ENCODE peak calls at places on chromosome 7, in ten cellular contexts. S is OCI-LY7; V is heart right ventricle; Z is IMR-90; B is left ventricle myocardium inferior; F is lower lobe of right lung; E is tibial artery; Y is GM12878; H is GM23248; N is CD8-positive, alpha-beta T cell. M is an unnamed sample. For H3K4me1, the result is how much of the 10 kb centered on the place peaks cover.

GRCh38 chr7:149780636-149781419 is 7.4 kb upstream of the ZNF467 start:
- DNase-seq in N (no peak), E (no peak), S (no peak), Y (no peak), F (no peak), H (no peak), V (no peak), Z (no peak), B (no peak), M (peak)

GRCh38 chr7:103446046-103446520 is at the start of gene SLC26A5:
- DNase-seq in V (no peak), Z (no peak), H (peak), F (peak), Y (no peak), B (no peak), S (no peak), E (no peak), N (no peak), M (peak)

GRCh38 chr7:86975449-86975848 is 84.0 kb downstream of the ELAPOR2 start:
- DNase-seq in E (no peak), B (no peak), H (no peak), Z (no peak), N (no peak), Y (no peak), V (no peak), S (no peak), F (no peak), M (no peak)

GRCh38 chr7:155741805-155742204 is 70.5 kb downstream of the SHH start:
- DNase-seq in H (no peak), Z (no peak), S (no peak), F (peak), N (no peak), V (no peak), Y (no peak), E (no peak), B (no peak), M (peak)

GRCh38 chr7:135714534-135715009 is 13.4 kb downstream of the SLC13A4 start:
- DNase-seq in S (no peak), E (no peak), F (no peak), V (no peak), B (no peak), N (no peak), Z (peak), Y (no peak), H (peak), M (no peak)

GRCh38 chr7:143363011-143363937 is 761 bp upstream of the FAM131B start:
- DNase-seq in S (no peak), H (no peak), N (no peak), Z (no peak), B (no peak), F (no peak), Y (no peak), V (no peak), E (no peak), M (no peak)

GRCh38 chr7:15853832-15854470 is 167.5 kb upstream of the MEOX2 start:
- DNase-seq in B (no peak), N (no peak), Y (no peak), S (no peak), E (peak), H (peak), F (no peak), V (no peak), Z (peak), M (no peak)

GRCh38 chr7:31065021-31065593 is 13.0 kb downstream of the ADCYAP1R1 start:
- DNase-seq in Z (no peak), S (no peak), F (no peak), Y (no peak), B (peak), V (no peak), E (no peak), N (no peak), H (no peak), M (no peak)

GRCh38 chr7:1103009-1103788 is 15.3 kb downstream of the GPER1 start:
- DNase-seq in N (no peak), F (no peak), V (peak), Y (peak), E (no peak), H (no peak), Z (no peak), B (no peak), S (no peak), M (peak)
- H3K4me1 ChIP-seq in N (under half), F (under half), V (under half), Y (under half), E (under half), H (under half), Z (under half), B (under half), S (under half), M (under half)

DNA sequence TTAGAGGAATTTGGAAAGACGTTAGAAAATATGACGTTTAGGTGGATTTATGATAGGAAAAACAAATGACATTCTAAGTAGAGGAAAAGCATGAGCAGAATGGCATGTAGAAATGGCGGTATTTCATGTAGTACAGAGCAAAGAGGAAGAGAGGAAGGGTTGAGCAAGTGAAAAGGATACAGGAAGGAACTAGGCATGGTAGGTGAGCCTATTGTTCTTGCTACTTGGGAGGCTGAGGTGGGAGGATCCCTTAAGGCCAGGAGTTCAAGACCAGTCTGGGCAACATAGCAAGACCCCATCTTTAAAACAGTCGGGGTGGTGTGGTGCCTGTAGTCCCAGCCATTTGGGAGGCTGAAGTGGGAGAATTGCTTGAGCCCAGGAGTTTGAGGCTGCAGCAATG is 1.2 kb downstream of the GTPBP10 start:
- DNase-seq in Z (no peak), V (no peak), H (no peak), S (peak), B (no peak), E (no peak), Y (no peak), F (no peak), N (no peak), M (no peak)
- H3K4me3 ChIP-seq in Z (no peak), V (no peak), H (peak), S (peak), B (peak), E (no peak), Y (peak), F (peak), N (peak), M (peak)

GRCh38 chr7:133554330-133554729 is 301.5 kb downstream of the EXOC4 start:
- DNase-seq in F (no peak), E (no peak), Z (no peak), V (no peak), N (no peak), Y (no peak), S (no peak), H (no peak), B (no peak), M (no peak)

GRCh38 chr7:133550145-133550544 is 297.3 kb downstream of the EXOC4 start:
- DNase-seq in H (no peak), Z (no peak), E (no peak), Y (no peak), V (no peak), S (no peak), N (no peak), F (no peak), B (no peak), M (no peak)

GRCh38 chr7:133551471-133551870 is 298.6 kb downstream of the EXOC4 start:
- DNase-seq in S (no peak), F (no peak), N (no peak), Y (no peak), B (no peak), Z (no peak), E (no peak), V (no peak), H (no peak), M (no peak)

GRCh38 chr7:133550811-133551210 is 297.9 kb downstream of the EXOC4 start:
- DNase-seq in V (no peak), Z (no peak), Y (no peak), N (no peak), B (no peak), S (no peak), E (no peak), F (no peak), H (no peak), M (no peak)

GRCh38 chr7:133552079-133552478 is 299.2 kb downstream of the EXOC4 start:
- DNase-seq in F (no peak), Y (no peak), B (no peak), S (no peak), V (no peak), N (no peak), Z (no peak), E (no peak), H (no peak), M (no peak)
- H3K27ac ChIP-seq in F (no peak), Y (no peak), B (no peak), S (no peak), V (no peak), N (no peak), Z (no peak), E (no peak), H (no peak), M (no peak)

DNA sequence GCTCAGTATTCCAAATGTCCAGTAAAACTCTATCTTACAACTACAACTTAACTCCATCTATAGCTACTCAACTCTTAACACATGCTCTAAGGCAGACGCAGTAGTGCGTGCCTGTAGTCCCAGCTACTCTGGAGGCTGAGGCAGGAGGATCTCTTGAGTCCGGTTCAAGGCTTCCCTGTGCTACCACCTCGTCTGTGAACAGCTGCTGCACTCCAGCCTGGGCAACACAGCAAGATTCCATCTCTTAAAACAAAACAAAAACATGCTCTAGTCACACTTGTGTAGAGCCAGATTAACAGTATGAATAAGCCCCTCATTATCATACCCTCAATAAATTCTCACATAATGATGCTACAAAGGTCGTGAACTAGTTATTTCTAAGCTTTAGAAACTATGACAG is 3.6 kb downstream of the BAZ1B start:
- DNase-seq in Z (no peak), V (no peak), F (peak), E (no peak), N (no peak), H (no peak), Y (no peak), B (no peak), S (no peak), M (no peak)
- H3K4me1 ChIP-seq in Z (under half), V (under half), F (half or more), E (under half), N (under half), H (under half), Y (under half), B (half or more), S (under half), M (under half)

DNA sequence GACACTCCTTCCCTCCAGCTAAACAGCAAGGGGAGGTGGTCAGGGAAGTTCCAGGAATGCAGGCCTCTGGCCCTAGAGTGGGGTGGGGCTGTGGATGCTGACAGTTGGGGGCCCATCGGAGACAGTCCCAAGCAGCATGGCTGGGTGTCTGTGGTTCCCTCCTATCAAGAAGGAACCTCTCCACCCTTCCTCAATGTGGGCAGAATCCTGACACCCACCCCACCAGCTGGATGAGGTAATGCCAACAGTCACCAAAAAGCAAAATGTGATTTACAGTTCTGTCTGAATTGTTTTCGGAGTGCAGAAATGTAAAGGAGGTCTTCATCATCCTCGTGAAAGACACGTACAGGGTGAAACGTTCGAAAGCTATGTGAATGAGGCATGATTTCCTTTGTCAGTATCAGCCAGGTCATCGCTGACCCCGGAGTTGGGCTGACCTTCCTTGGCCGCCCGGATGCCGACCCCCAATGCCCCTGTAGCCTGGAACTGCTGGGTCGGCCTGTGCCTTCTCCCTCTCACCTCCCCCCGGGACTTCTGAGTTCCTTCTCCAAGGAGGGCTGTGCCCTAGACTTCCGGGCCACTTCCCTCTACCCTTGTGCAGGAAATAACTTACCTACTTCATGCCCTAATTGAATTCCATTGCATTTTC is 24.4 kb downstream of the FOXK1 start:
- DNase-seq in N (no peak), Z (peak), E (no peak), Y (no peak), H (peak), B (no peak), V (no peak), F (no peak), S (no peak), M (no peak)
- H3K4me3 ChIP-seq in N (no peak), Z (no peak), E (no peak), Y (no peak), H (peak), B (peak), V (no peak), F (peak), S (no peak), M (no peak)

GRCh38 chr7:101162551-101163280 is 2.7 kb downstream of the VGF start:
- DNase-seq in S (peak), B (peak), Y (no peak), V (peak), E (no peak), Z (peak), F (peak), H (peak), N (no peak), M (peak)
- H3K27ac ChIP-seq in S (no peak), B (peak), Y (no peak), V (no peak), E (no peak), Z (no peak), F (no peak), H (no peak), N (no peak), M (no peak)

GRCh38 chr7:47816647-47817046 is 131.6 kb downstream of the PKD1L1 start:
- DNase-seq in B (no peak), V (no peak), N (no peak), S (no peak), Y (no peak), Z (peak), H (peak), F (no peak), E (peak), M (no peak)
- H3K4me1 ChIP-seq in B (under half), V (under half), N (under half), S (under half), Y (under half), Z (under half), H (under half), F (under half), E (under half), M (under half)

GRCh38 chr7:47579458-47579857 is 2.5 kb downstream of the TNS3 start:
- DNase-seq in Y (no peak), N (no peak), Z (no peak), E (no peak), S (no peak), F (no peak), H (no peak), V (no peak), B (no peak), M (no peak)
- H3K4me3 ChIP-seq in Y (no peak), N (no peak), Z (no peak), E (no peak), S (no peak), F (peak), H (peak), V (no peak), B (peak), M (peak)

DNA sequence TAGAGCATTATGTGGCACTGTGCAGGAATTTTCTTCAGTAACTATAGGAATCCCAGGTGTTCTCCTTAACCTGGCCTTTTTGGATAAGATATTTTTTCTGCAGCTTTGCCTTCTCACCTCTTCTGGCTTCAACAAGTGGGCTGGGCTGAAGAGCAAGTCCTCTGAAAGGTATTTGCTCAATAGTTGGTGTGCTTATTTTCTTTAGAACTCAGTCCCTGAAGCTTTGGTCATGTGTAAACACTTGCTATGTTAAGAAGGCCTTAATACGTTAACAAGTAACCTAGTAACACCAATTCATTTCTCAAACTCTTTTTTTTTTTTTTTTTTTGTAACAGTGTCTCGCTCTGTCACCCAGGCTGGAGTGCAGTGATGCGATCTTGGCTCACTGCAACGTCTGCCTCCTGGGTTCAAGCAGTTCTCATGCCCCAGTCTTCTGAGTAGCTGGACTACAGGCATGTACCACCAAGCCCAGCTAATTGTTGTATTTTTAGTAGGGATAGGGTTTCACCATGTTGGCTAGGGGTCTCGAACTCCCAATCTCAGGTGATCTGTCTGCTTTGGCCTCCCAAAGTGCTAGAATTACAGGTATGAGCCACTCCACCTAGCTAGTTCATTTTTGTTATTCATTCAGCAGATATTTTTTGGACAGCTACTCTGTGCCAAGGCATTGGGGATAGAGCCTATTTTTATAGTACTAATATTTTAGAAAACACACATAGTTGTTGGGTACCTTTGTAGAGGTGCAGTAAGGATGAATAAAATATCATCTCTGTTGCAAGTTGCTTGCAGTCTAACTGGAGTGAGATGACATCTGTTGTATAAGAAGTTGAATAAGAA is 164.6 kb downstream of the SND1 start:
- DNase-seq in Z (no peak), V (no peak), F (no peak), E (no peak), S (no peak), H (no peak), N (no peak), Y (no peak), B (no peak), M (no peak)
- H3K27ac ChIP-seq in Z (no peak), V (no peak), F (peak), E (no peak), S (no peak), H (no peak), N (no peak), Y (no peak), B (no peak), M (no peak)

GRCh38 chr7:44045226-44046014 is 918 bp downstream of the DBNL start:
- DNase-seq in E (no peak), F (no peak), N (no peak), H (peak), Z (no peak), B (no peak), S (no peak), V (no peak), Y (no peak), M (no peak)
- H3K4me1 ChIP-seq in E (under half), F (half or more), N (half or more), H (under half), Z (under half), B (half or more), S (under half), V (half or more), Y (under half), M (under half)

M was measured in kidney.